ENCODE peak calls at places on chromosomes 16 and 17, in four cellular contexts. One of them, this sample, is unnamed.

GRCh38 chr16:29993903-29994612 is 1.4 kb downstream of the HIRIP3 start:
- DNase-seq in SJCRH30: no peak
- DNase-seq in right atrium auricular region: no peak
- DNase-seq in lower lobe of right lung: no peak
- DNase-seq in this sample: no peak

GRCh38 chr17:14604920-14605599 is 304.2 kb downstream of the HS3ST3B1 start:
- DNase-seq in SJCRH30: no peak
- DNase-seq in lower lobe of right lung: peak; percentile 61
- DNase-seq in right atrium auricular region: peak; percentile 64
- DNase-seq in this sample: no peak

GRCh38 chr17:69325518-69326301 is 1.2 kb downstream of the ABCA5 start:
- DNase-seq in lower lobe of right lung: no peak
- DNase-seq in SJCRH30: no peak
- DNase-seq in right atrium auricular region: no peak
- DNase-seq in this sample: no peak

GRCh38 chr17:59266748-59267147 is 46.4 kb downstream of the GDPD1 start:
- DNase-seq in right atrium auricular region: no peak
- DNase-seq in SJCRH30: no peak
- DNase-seq in lower lobe of right lung: no peak
- DNase-seq in this sample: peak; percentile 41

GRCh38 chr16:10578474-10579316 is 1.7 kb downstream of the EMP2 start:
- DNase-seq in lower lobe of right lung: peak; percentile 85
- DNase-seq in right atrium auricular region: no peak
- DNase-seq in SJCRH30: peak; percentile 58
- DNase-seq in this sample: no peak

GRCh38 chr17:69058165-69058564 is 2.6 kb downstream of the ABCA9 start:
- DNase-seq in SJCRH30: no peak
- DNase-seq in right atrium auricular region: no peak
- DNase-seq in lower lobe of right lung: no peak
- DNase-seq in this sample: peak; percentile 27

GRCh38 chr17:61411114-61411943 is 11.7 kb downstream of the TBX2 start:
- DNase-seq in lower lobe of right lung: peak; percentile 74
- DNase-seq in SJCRH30: no peak
- DNase-seq in right atrium auricular region: peak; percentile 60
- DNase-seq in this sample: no peak

GRCh38 chr16:57194512-57194911 is 8.4 kb downstream of the RSPRY1 start:
- DNase-seq in right atrium auricular region: no peak
- DNase-seq in lower lobe of right lung: no peak
- DNase-seq in SJCRH30: no peak
- DNase-seq in this sample: peak; percentile 91

GRCh38 chr16:57807252-57807967 is 5.1 kb upstream of the KIFC3 start:
- DNase-seq in right atrium auricular region: no peak
- DNase-seq in SJCRH30: peak; percentile 52
- DNase-seq in lower lobe of right lung: no peak
- DNase-seq in this sample: no peak

GRCh38 chr16:85514601-85515318 is 98.4 kb upstream of the GSE1 start:
- DNase-seq in SJCRH30: peak; percentile 37
- DNase-seq in lower lobe of right lung: peak; percentile 72
- DNase-seq in right atrium auricular region: peak; percentile 83
- DNase-seq in this sample: peak; percentile 90

GRCh38 chr17:45794840-45795239 is 10.7 kb downstream of the CRHR1 start:
- DNase-seq in SJCRH30: no peak
- DNase-seq in right atrium auricular region: no peak
- DNase-seq in lower lobe of right lung: no peak
- DNase-seq in this sample: no peak

GRCh38 chr16:1159973-1160772 is 7.3 kb downstream of the CACNA1H start:
- DNase-seq in right atrium auricular region: peak; percentile 61
- DNase-seq in lower lobe of right lung: no peak
- DNase-seq in SJCRH30: peak; percentile 36
- DNase-seq in this sample: no peak

GRCh38 chr17:32348483-32348800 is 1.5 kb upstream of the ZNF207 start:
- DNase-seq in right atrium auricular region: no peak
- DNase-seq in SJCRH30: no peak
- DNase-seq in lower lobe of right lung: no peak
- DNase-seq in this sample: no peak

GRCh38 chr16:50219402-50219975 is 46.9 kb upstream of the ADCY7 start:
- DNase-seq in lower lobe of right lung: no peak
- DNase-seq in SJCRH30: no peak
- DNase-seq in right atrium auricular region: no peak
- DNase-seq in this sample: no peak

GRCh38 chr17:62705781-62706597 is 78.5 kb downstream of the MRC2 start:
- DNase-seq in SJCRH30: no peak
- DNase-seq in right atrium auricular region: no peak
- DNase-seq in lower lobe of right lung: no peak
- DNase-seq in this sample: peak; percentile 41

GRCh38 chr16:25855063-25855462 is 163.3 kb downstream of the HS3ST4 start:
- DNase-seq in right atrium auricular region: no peak
- DNase-seq in lower lobe of right lung: no peak
- DNase-seq in SJCRH30: no peak
- DNase-seq in this sample: no peak

GRCh38 chr17:7351665-7352558 is at the start of gene KCTD11:
- DNase-seq in lower lobe of right lung: peak; percentile 95
- DNase-seq in SJCRH30: peak; percentile 80
- DNase-seq in right atrium auricular region: peak; percentile 93
- DNase-seq in this sample: peak; percentile 88

GRCh38 chr17:66459811-66460270 is 157.4 kb downstream of the PRKCA start:
- DNase-seq in right atrium auricular region: peak; percentile 78
- DNase-seq in SJCRH30: peak; percentile 55
- DNase-seq in lower lobe of right lung: no peak
- DNase-seq in this sample: peak; percentile 99

GRCh38 chr17:58312021-58312630 is 16.5 kb downstream of the TSPOAP1 start:
- DNase-seq in lower lobe of right lung: no peak
- DNase-seq in SJCRH30: no peak
- DNase-seq in right atrium auricular region: no peak
- DNase-seq in this sample: no peak

GRCh38 chr16:13342675-13343074 is 441.3 kb downstream of the SHISA9 start:
- DNase-seq in right atrium auricular region: no peak
- DNase-seq in SJCRH30: no peak
- DNase-seq in lower lobe of right lung: no peak
- DNase-seq in this sample: no peak

GRCh38 chr16:66568355-66568754 is 2.1 kb downstream of the CMTM1 start:
- DNase-seq in right atrium auricular region: no peak
- DNase-seq in lower lobe of right lung: no peak
- DNase-seq in SJCRH30: no peak
- DNase-seq in this sample: peak; percentile 17

GRCh38 chr17:34990921-34991365 is 10.6 kb downstream of the LIG3 start:
- DNase-seq in SJCRH30: no peak
- DNase-seq in right atrium auricular region: no peak
- DNase-seq in lower lobe of right lung: no peak
- DNase-seq in this sample: peak; percentile 6

GRCh38 chr17:46175891-46176290 is 17.3 kb downstream of the KANSL1 start:
- DNase-seq in lower lobe of right lung: no peak
- DNase-seq in right atrium auricular region: no peak
- DNase-seq in SJCRH30: no peak
- DNase-seq in this sample: no peak

GRCh38 chr16:64202571-64202970 is 919.3 kb downstream of the CDH11 start:
- DNase-seq in SJCRH30: no peak
- DNase-seq in right atrium auricular region: no peak
- DNase-seq in lower lobe of right lung: no peak
- DNase-seq in this sample: no peak

GRCh38 chr17:3602499-3602898 is 6.7 kb downstream of the TRPV1 start:
- DNase-seq in lower lobe of right lung: no peak
- DNase-seq in right atrium auricular region: no peak
- DNase-seq in SJCRH30: no peak
- DNase-seq in this sample: peak; percentile 38

GRCh38 chr16:50213939-50214519 is 52.3 kb upstream of the ADCY7 start:
- DNase-seq in right atrium auricular region: no peak
- DNase-seq in SJCRH30: no peak
- DNase-seq in lower lobe of right lung: no peak
- DNase-seq in this sample: peak; percentile 72

GRCh38 chr16:46638947-46639925 is 18.1 kb upstream of the SHCBP1 start:
- DNase-seq in lower lobe of right lung: no peak
- DNase-seq in SJCRH30: no peak
- DNase-seq in right atrium auricular region: no peak
- DNase-seq in this sample: peak; percentile 24

GRCh38 chr17:65053354-65053881 is 3.1 kb downstream of the GNA13 start:
- DNase-seq in lower lobe of right lung: no peak
- DNase-seq in right atrium auricular region: no peak
- DNase-seq in SJCRH30: no peak
- DNase-seq in this sample: no peak
- H3K4me3 ChIP-seq in lower lobe of right lung: peak overlapping the region; percentile 84
- H3K4me3 ChIP-seq in right atrium auricular region: no peak overlapping the region
- H3K4me3 ChIP-seq in SJCRH30: no peak overlapping the region
- H3K4me3 ChIP-seq in this sample: no peak overlapping the region

GRCh38 chr16:82653550-82654511 is 27.1 kb downstream of the CDH13 start:
- DNase-seq in lower lobe of right lung: no peak
- DNase-seq in SJCRH30: peak; percentile 62
- DNase-seq in right atrium auricular region: no peak
- DNase-seq in this sample: peak; percentile 91
- H3K4me3 ChIP-seq in lower lobe of right lung: no peak overlapping the region
- H3K4me3 ChIP-seq in SJCRH30: peak overlapping the region; percentile 5
- H3K4me3 ChIP-seq in right atrium auricular region: no peak overlapping the region
- H3K4me3 ChIP-seq in this sample: peak overlapping the region; percentile 4

DNA sequence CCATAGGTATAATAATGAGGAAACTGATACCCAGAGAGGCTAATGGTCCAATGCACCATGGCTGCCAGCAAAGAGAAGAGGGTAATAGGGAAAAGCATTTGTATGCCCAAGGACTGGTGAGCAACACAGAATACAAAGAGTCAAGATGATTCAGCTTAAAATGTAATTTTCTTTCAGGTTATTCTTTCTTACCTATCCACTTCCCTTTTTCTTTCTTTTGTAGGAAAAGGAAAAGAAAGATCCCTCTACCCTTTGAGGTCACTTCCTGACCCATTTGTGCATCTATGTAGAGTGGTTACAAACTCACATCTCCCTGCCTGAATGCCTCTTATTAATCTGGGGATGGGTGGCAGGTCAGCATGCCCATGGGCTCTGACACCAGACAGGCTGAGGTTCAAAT is 3.5 kb upstream of the PLCG2 start:
- DNase-seq in right atrium auricular region: no peak
- DNase-seq in SJCRH30: no peak
- DNase-seq in lower lobe of right lung: no peak
- DNase-seq in this sample: no peak
- H3K4me3 ChIP-seq in right atrium auricular region: no peak overlapping the region
- H3K4me3 ChIP-seq in SJCRH30: no peak overlapping the region
- H3K4me3 ChIP-seq in lower lobe of right lung: no peak overlapping the region
- H3K4me3 ChIP-seq in this sample: no peak overlapping the region

DNA sequence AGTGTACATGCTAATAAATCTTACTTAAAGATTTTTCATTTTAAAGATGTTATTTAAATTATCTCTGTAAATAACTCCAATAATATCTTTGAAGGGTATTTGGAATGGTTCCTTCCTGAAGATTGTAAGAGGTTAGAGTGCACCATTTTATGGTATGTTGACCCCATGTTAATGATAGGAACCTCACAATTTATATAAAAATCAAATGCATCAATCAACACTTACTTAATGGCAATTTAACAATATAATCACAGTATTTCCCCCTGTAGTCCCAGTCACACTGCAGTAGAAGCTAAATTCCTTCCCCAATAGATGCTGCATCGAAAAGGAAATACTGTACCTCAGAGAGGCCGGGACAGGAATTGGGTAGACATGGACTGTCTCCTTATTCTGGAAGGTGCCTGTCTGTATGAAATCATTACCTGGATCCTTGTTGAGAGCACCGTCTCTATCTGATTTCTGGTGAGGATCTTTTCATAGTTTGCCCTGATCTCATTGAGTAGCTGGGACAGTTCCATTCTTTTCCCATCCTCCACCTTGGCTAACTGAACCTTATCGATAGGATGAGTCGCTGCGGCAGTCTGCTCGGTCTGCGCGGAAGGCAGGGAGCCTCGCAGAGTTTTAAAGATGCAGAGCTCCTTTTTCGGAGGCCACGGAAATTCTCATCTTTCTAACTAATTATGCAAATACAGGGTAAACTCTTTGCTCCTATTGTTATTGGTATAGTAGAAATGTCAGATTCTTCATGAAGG is at the start of gene KRT222:
- DNase-seq in right atrium auricular region: no peak
- DNase-seq in lower lobe of right lung: no peak
- DNase-seq in SJCRH30: no peak
- DNase-seq in this sample: no peak
- H3K4me3 ChIP-seq in right atrium auricular region: peak within 1 kb of the TSS; percentile 18
- H3K4me3 ChIP-seq in lower lobe of right lung: peak within 1 kb of the TSS; percentile 33
- H3K4me3 ChIP-seq in SJCRH30: no peak within 1 kb of the TSS
- H3K4me3 ChIP-seq in this sample: no peak within 1 kb of the TSS

GRCh38 chr17:48054238-48055185 is 6.4 kb downstream of the NFE2L1 start:
- DNase-seq in lower lobe of right lung: peak; percentile 76
- DNase-seq in SJCRH30: no peak
- DNase-seq in right atrium auricular region: no peak
- DNase-seq in this sample: peak; percentile 82

GRCh38 chr17:48056879-48057278 is 8.7 kb downstream of the NFE2L1 start:
- DNase-seq in SJCRH30: no peak
- DNase-seq in lower lobe of right lung: no peak
- DNase-seq in right atrium auricular region: no peak
- DNase-seq in this sample: no peak

GRCh38 chr17:48057626-48058025 is 9.5 kb downstream of the NFE2L1 start:
- DNase-seq in SJCRH30: no peak
- DNase-seq in lower lobe of right lung: no peak
- DNase-seq in right atrium auricular region: no peak
- DNase-seq in this sample: no peak

GRCh38 chr17:48055531-48056245 is 7.5 kb downstream of the NFE2L1 start:
- DNase-seq in SJCRH30: no peak
- DNase-seq in right atrium auricular region: no peak
- DNase-seq in lower lobe of right lung: no peak
- DNase-seq in this sample: peak; percentile 90

GRCh38 chr17:48056246-48056745 is 8.1 kb downstream of the NFE2L1 start:
- DNase-seq in SJCRH30: no peak
- DNase-seq in lower lobe of right lung: no peak
- DNase-seq in right atrium auricular region: no peak
- DNase-seq in this sample: no peak
- H3K4me3 ChIP-seq in SJCRH30: no peak overlapping the region
- H3K4me3 ChIP-seq in lower lobe of right lung: no peak overlapping the region
- H3K4me3 ChIP-seq in right atrium auricular region: no peak overlapping the region
- H3K4me3 ChIP-seq in this sample: no peak overlapping the region

DNA sequence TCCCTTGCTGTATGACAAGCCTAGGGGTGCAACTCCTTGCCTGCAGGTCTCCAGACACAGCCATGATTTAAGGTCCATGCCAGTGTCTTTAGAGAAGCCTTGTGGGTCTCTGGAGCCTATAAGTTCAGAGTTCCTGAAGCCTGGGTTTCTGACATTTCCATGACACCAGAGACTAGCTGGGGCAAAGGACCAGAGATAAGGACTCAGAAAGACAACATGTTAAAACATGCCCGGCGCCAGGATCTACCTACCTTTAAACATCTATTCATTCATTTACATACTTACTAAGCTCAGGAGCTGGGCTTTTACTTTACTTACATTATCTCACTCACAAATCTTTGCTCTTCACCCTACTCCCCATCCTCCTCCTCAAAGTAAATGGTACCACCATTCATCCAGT is 1.5 kb downstream of the MRPL27 start:
- DNase-seq in lower lobe of right lung: no peak
- DNase-seq in SJCRH30: no peak
- DNase-seq in right atrium auricular region: no peak
- DNase-seq in this sample: no peak
- H3K4me3 ChIP-seq in lower lobe of right lung: no peak overlapping the region
- H3K4me3 ChIP-seq in SJCRH30: no peak overlapping the region
- H3K4me3 ChIP-seq in right atrium auricular region: peak overlapping the region; percentile 65
- H3K4me3 ChIP-seq in this sample: peak overlapping the region; percentile 89

GRCh38 chr16:3467920-3468319 is 24.4 kb downstream of the NAA60 start:
- DNase-seq in right atrium auricular region: no peak
- DNase-seq in lower lobe of right lung: no peak
- DNase-seq in SJCRH30: no peak
- DNase-seq in this sample: peak; percentile 36
- H3K4me3 ChIP-seq in right atrium auricular region: no peak overlapping the region
- H3K4me3 ChIP-seq in lower lobe of right lung: no peak overlapping the region
- H3K4me3 ChIP-seq in SJCRH30: no peak overlapping the region
- H3K4me3 ChIP-seq in this sample: no peak overlapping the region

GRCh38 chr17:2120550-2121335 is 65.8 kb downstream of the HIC1 start:
- DNase-seq in lower lobe of right lung: no peak
- DNase-seq in SJCRH30: no peak
- DNase-seq in right atrium auricular region: no peak
- DNase-seq in this sample: peak; percentile 57
- H3K4me3 ChIP-seq in lower lobe of right lung: no peak overlapping the region
- H3K4me3 ChIP-seq in SJCRH30: no peak overlapping the region
- H3K4me3 ChIP-seq in right atrium auricular region: no peak overlapping the region
- H3K4me3 ChIP-seq in this sample: no peak overlapping the region

GRCh38 chr17:44095388-44095646 is 24.8 kb downstream of the G6PC3 start:
- DNase-seq in lower lobe of right lung: no peak
- DNase-seq in right atrium auricular region: no peak
- DNase-seq in SJCRH30: no peak
- DNase-seq in this sample: no peak
- H3K4me3 ChIP-seq in lower lobe of right lung: peak overlapping the region; percentile 49
- H3K4me3 ChIP-seq in right atrium auricular region: peak overlapping the region; percentile 40
- H3K4me3 ChIP-seq in SJCRH30: no peak overlapping the region
- H3K4me3 ChIP-seq in this sample: no peak overlapping the region